ENCODE peak calls at places on chromosome 1, in four cellular contexts. B is AG04449, I is HL-60, O is Peyer's patch. E is an unnamed sample.

GRCh38 chr1:154422521-154422920 is 17.4 kb downstream of the IL6R start:
- DNase-seq in B (no peak), I (no peak), O (no peak), E (no peak)

GRCh38 chr1:51218570-51218969 is 17.5 kb upstream of the RNF11 start:
- DNase-seq in B (no peak), I (no peak), O (no peak), E (no peak)

GRCh38 chr1:229203030-229203751 is 67.7 kb upstream of the RAB4A start:
- DNase-seq in B (peak; percentile 34), I (no peak), O (no peak), E (no peak)

GRCh38 chr1:234488054-234488953 is 9.3 kb upstream of the TARBP1 start:
- DNase-seq in B (no peak), I (no peak), O (no peak), E (no peak)

GRCh38 chr1:243926803-243927245 is 76.8 kb upstream of the AKT3 start:
- DNase-seq in B (peak; percentile 96), I (no peak), O (no peak), E (no peak)

GRCh38 chr1:247923941-247924340 is 748 bp upstream of the OR2AJ1 start:
- DNase-seq in B (no peak), I (no peak), O (no peak), E (no peak)

GRCh38 chr1:206842851-206843250 is 22.6 kb upstream of the IL20 start:
- DNase-seq in B (no peak), I (no peak), O (no peak), E (no peak)

GRCh38 chr1:97412737-97413136 is 508.1 kb downstream of the DPYD start:
- DNase-seq in B (no peak), I (no peak), O (no peak), E (no peak)

GRCh38 chr1:148367596-148367995 is 115.5 kb downstream of the PPIAL4G start:
- DNase-seq in B (no peak), I (no peak), O (no peak), E (no peak)

DNA sequence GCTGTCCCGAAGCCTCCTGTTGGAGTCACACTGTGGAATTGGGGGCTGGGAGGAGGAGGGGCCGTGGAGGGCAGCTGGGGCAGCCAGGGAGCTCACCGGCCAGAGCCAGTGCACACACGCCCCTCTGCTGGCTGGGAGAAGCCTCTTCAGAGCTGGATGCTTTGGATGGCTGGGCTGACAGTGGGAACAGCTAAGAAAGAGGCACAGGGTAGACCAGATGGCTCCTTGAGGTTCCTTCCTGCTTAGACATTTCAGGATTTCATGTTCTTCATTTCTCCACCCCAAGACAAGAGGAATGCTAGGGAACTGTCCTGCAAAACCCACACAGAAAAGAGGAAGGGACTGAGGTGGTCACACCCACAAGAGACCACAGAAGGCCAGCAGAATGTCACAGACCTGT is 254.8 kb upstream of the VAMP3 start:
- DNase-seq in B (no peak), I (no peak), O (no peak), E (no peak)
- TF ChIP-seq CTCF in B (peak; percentile 29), I (no peak), O (no peak), E (no peak)

DNA sequence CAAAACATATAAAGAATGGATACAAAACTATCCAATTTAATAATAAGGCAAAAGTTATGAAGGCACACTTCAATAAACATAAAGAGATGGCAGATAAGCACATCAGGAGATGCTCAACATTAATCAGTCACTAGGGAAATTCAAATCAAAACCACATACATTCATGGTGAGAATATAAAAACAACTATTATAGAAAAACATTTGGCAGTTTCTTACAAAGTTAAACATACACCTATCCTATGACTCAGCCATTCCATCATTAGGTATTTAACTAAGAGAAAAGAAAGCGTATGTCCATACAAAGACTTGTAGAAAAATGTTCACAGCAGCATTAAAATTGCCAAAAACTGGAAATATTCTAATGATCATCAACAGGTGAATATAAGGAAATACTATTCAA is 44.3 kb downstream of the KIFAP3 start:
- DNase-seq in B (no peak), I (no peak), O (no peak), E (no peak)
- TF ChIP-seq CTCF in B (no peak), I (no peak), O (no peak), E (no peak)

GRCh38 chr1:178052650-178053461 is 41.0 kb upstream of the RASAL2 start:
- DNase-seq in B (no peak), I (no peak), O (no peak), E (no peak)

GRCh38 chr1:178057131-178057765 is 36.7 kb upstream of the RASAL2 start:
- DNase-seq in B (no peak), I (no peak), O (no peak), E (no peak)

GRCh38 chr1:178055093-178055492 is 38.8 kb upstream of the RASAL2 start:
- DNase-seq in B (no peak), I (peak; percentile 70), O (no peak), E (no peak)

GRCh38 chr1:178057863-178058576 is 35.9 kb upstream of the RASAL2 start:
- DNase-seq in B (peak; percentile 50), I (no peak), O (no peak), E (no peak)

DNA sequence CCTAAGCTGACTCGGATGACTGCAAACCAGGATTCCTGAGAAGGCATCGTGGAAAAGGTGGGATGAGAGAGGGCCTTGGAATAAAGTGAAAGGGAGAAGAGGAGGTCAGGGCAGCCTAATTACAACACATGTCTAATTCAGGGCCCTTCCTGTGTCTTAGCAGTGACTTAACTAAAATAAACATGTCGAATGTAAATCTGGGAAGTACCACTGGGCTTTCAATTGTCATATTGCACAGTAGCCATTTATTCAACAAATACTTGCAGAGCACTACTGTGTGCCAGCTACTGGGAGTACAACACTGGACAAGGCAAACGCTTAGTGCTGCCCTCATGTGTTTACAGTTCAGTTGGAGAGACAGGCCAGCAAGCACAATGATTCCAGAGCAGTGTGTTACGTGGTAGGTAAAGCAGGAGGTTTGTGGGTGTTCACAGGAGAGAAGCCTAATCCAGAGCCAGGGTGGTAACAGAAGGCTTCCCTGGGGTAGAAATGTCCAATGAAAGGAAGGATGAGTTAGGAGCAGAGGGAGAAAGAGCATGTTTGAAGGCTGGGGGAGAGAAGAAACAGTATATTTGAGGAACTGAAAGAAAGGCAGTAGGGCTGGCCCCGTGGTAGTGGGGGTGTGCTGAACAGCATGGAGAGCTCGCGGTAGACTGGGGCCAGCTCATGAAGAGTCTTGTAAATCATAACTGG is 38.0 kb upstream of the RASAL2 start:
- DNase-seq in B (no peak), I (peak; percentile 77), O (no peak), E (no peak)
- TF ChIP-seq CTCF in B (no peak), I (no peak), O (peak; percentile 53), E (no peak)

GRCh38 chr1:82090104-82090503 is 289.4 kb downstream of the ADGRL2 start:
- DNase-seq in B (no peak), I (no peak), O (no peak), E (no peak)
- TF ChIP-seq CTCF in B (no peak), I (no peak), O (no peak), E (no peak)